ENCODE peak calls at places on chromosomes 16 and 17, in six cellular contexts. E is hypothalamus, N is RWPE1, Y is NCI-H345, P is iris pigment epithelial cell, G is adrenal gland. M is an unnamed sample.

GRCh38 chr16:56912746-56913703 is 18.9 kb upstream of the HERPUD1 start:
- DNase-seq in N (peak; percentile 53), Y (no peak), E (no peak), P (peak; percentile 64), G (no peak), M (no peak)

GRCh38 chr16:87190288-87191240 is 126.6 kb downstream of the C16orf95 start:
- DNase-seq in Y (no peak), E (no peak), G (no peak), N (no peak), P (peak; percentile 46), M (no peak)

GRCh38 chr16:85472514-85472913 is 140.6 kb upstream of the GSE1 start:
- DNase-seq in E (no peak), G (no peak), N (no peak), Y (no peak), P (no peak), M (no peak)

GRCh38 chr17:57391857-57392256 is 135.5 kb downstream of the MSI2 start:
- DNase-seq in E (no peak), P (no peak), Y (no peak), N (no peak), G (no peak), M (no peak)

GRCh38 chr16:67029249-67030096 is 524 bp downstream of the CBFB start:
- DNase-seq in Y (no peak), E (peak; percentile 48), P (peak; percentile 70), G (peak; percentile 58), N (peak; percentile 46), M (no peak)

GRCh38 chr17:78128616-78129384 is at the start of gene TMC6:
- DNase-seq in G (no peak), N (peak; percentile 89), P (no peak), Y (peak; percentile 80), E (peak; percentile 44), M (peak; percentile 71)

GRCh38 chr17:83006515-83007455 is 72.6 kb upstream of the METRNL start:
- DNase-seq in Y (no peak), N (no peak), P (no peak), E (no peak), G (no peak), M (no peak)

GRCh38 chr16:22674832-22675191 is 139.2 kb upstream of the HS3ST2 start:
- DNase-seq in E (no peak), G (no peak), P (no peak), Y (no peak), N (no peak), M (no peak)

GRCh38 chr16:67719778-67720144 is 645 bp upstream of the GFOD2 start:
- DNase-seq in N (peak; percentile 31), Y (peak; percentile 27), G (peak; percentile 67), E (peak; percentile 45), P (peak; percentile 70), M (no peak)

GRCh38 chr16:65294708-65295107 is 172.8 kb upstream of the CDH11 start:
- DNase-seq in N (no peak), P (no peak), E (no peak), G (peak; percentile 57), Y (no peak), M (no peak)